ENCODE peak calls at places on chromosomes 11 and 22, in ten cellular contexts. One of them, this sample, is unnamed.

GRCh38 chr22:30182365-30182764 is 64.2 kb downstream of the LIF start:
- DNase-seq in stimulated activated CD8-positive, alpha-beta memory T cell treated with anti-CD3 and anti-CD28 coated beads, Interleukin-12 subunit alpha, Interleukin-12 subunit beta, amount 100 ng/mL, for 1 hour: no peak
- DNase-seq in activated CD4-positive, alpha-beta T cell treated with anti-CD3 and anti-CD28 coated beads for 48 hours: no peak
- DNase-seq in fibroblast of pulmonary artery: no peak
- DNase-seq in fibroblast of lung: peak
- DNase-seq in right cardiac atrium: no peak
- DNase-seq in T-helper 17 cell: no peak
- DNase-seq in SK-MEL-5: no peak
- DNase-seq in T follicular helper cell: no peak
- DNase-seq in GM23248: no peak
- DNase-seq in this sample: no peak

GRCh38 chr11:66328036-66328306 is 8.3 kb downstream of the RIN1 start:
- DNase-seq in stimulated activated CD8-positive, alpha-beta memory T cell treated with anti-CD3 and anti-CD28 coated beads, Interleukin-12 subunit alpha, Interleukin-12 subunit beta, amount 100 ng/mL, for 1 hour: no peak
- DNase-seq in activated CD4-positive, alpha-beta T cell treated with anti-CD3 and anti-CD28 coated beads for 48 hours: peak
- DNase-seq in fibroblast of pulmonary artery: no peak
- DNase-seq in fibroblast of lung: no peak
- DNase-seq in right cardiac atrium: peak
- DNase-seq in T-helper 17 cell: no peak
- DNase-seq in SK-MEL-5: no peak
- DNase-seq in T follicular helper cell: no peak
- DNase-seq in GM23248: peak
- DNase-seq in this sample: no peak

GRCh38 chr11:78595431-78596130 is 20.9 kb upstream of the NARS2 start:
- DNase-seq in stimulated activated CD8-positive, alpha-beta memory T cell treated with anti-CD3 and anti-CD28 coated beads, Interleukin-12 subunit alpha, Interleukin-12 subunit beta, amount 100 ng/mL, for 1 hour: no peak
- DNase-seq in activated CD4-positive, alpha-beta T cell treated with anti-CD3 and anti-CD28 coated beads for 48 hours: no peak
- DNase-seq in fibroblast of pulmonary artery: no peak
- DNase-seq in fibroblast of lung: peak
- DNase-seq in right cardiac atrium: no peak
- DNase-seq in T-helper 17 cell: no peak
- DNase-seq in SK-MEL-5: peak
- DNase-seq in T follicular helper cell: no peak
- DNase-seq in GM23248: peak
- DNase-seq in this sample: no peak

GRCh38 chr11:20127671-20128527 is 32.4 kb downstream of the DBX1 start:
- DNase-seq in stimulated activated CD8-positive, alpha-beta memory T cell treated with anti-CD3 and anti-CD28 coated beads, Interleukin-12 subunit alpha, Interleukin-12 subunit beta, amount 100 ng/mL, for 1 hour: peak
- DNase-seq in activated CD4-positive, alpha-beta T cell treated with anti-CD3 and anti-CD28 coated beads for 48 hours: peak
- DNase-seq in fibroblast of pulmonary artery: peak
- DNase-seq in fibroblast of lung: peak
- DNase-seq in right cardiac atrium: peak
- DNase-seq in T-helper 17 cell: peak
- DNase-seq in SK-MEL-5: peak
- DNase-seq in T follicular helper cell: peak
- DNase-seq in GM23248: peak
- DNase-seq in this sample: peak

GRCh38 chr11:14506532-14506931 is 6.9 kb upstream of the COPB1 start:
- DNase-seq in stimulated activated CD8-positive, alpha-beta memory T cell treated with anti-CD3 and anti-CD28 coated beads, Interleukin-12 subunit alpha, Interleukin-12 subunit beta, amount 100 ng/mL, for 1 hour: no peak
- DNase-seq in activated CD4-positive, alpha-beta T cell treated with anti-CD3 and anti-CD28 coated beads for 48 hours: no peak
- DNase-seq in fibroblast of pulmonary artery: peak
- DNase-seq in fibroblast of lung: peak
- DNase-seq in right cardiac atrium: no peak
- DNase-seq in T-helper 17 cell: no peak
- DNase-seq in SK-MEL-5: no peak
- DNase-seq in T follicular helper cell: no peak
- DNase-seq in GM23248: peak
- DNase-seq in this sample: no peak

GRCh38 chr11:76655466-76656086 is 15.0 kb downstream of the LRRC32 start:
- DNase-seq in stimulated activated CD8-positive, alpha-beta memory T cell treated with anti-CD3 and anti-CD28 coated beads, Interleukin-12 subunit alpha, Interleukin-12 subunit beta, amount 100 ng/mL, for 1 hour: no peak
- DNase-seq in activated CD4-positive, alpha-beta T cell treated with anti-CD3 and anti-CD28 coated beads for 48 hours: no peak
- DNase-seq in fibroblast of pulmonary artery: no peak
- DNase-seq in fibroblast of lung: no peak
- DNase-seq in right cardiac atrium: no peak
- DNase-seq in T-helper 17 cell: no peak
- DNase-seq in SK-MEL-5: no peak
- DNase-seq in T follicular helper cell: no peak
- DNase-seq in GM23248: no peak
- DNase-seq in this sample: no peak

GRCh38 chr11:844693-845644 is 2.3 kb downstream of the TSPAN4 start:
- DNase-seq in stimulated activated CD8-positive, alpha-beta memory T cell treated with anti-CD3 and anti-CD28 coated beads, Interleukin-12 subunit alpha, Interleukin-12 subunit beta, amount 100 ng/mL, for 1 hour: no peak
- DNase-seq in activated CD4-positive, alpha-beta T cell treated with anti-CD3 and anti-CD28 coated beads for 48 hours: no peak
- DNase-seq in fibroblast of pulmonary artery: peak
- DNase-seq in fibroblast of lung: peak
- DNase-seq in right cardiac atrium: peak
- DNase-seq in T-helper 17 cell: no peak
- DNase-seq in SK-MEL-5: peak
- DNase-seq in T follicular helper cell: no peak
- DNase-seq in GM23248: peak
- DNase-seq in this sample: no peak

GRCh38 chr11:70176940-70177689 is 26.0 kb upstream of the FADD start:
- DNase-seq in stimulated activated CD8-positive, alpha-beta memory T cell treated with anti-CD3 and anti-CD28 coated beads, Interleukin-12 subunit alpha, Interleukin-12 subunit beta, amount 100 ng/mL, for 1 hour: peak
- DNase-seq in activated CD4-positive, alpha-beta T cell treated with anti-CD3 and anti-CD28 coated beads for 48 hours: peak
- DNase-seq in fibroblast of pulmonary artery: no peak
- DNase-seq in fibroblast of lung: no peak
- DNase-seq in right cardiac atrium: peak
- DNase-seq in T-helper 17 cell: peak
- DNase-seq in SK-MEL-5: peak
- DNase-seq in T follicular helper cell: peak
- DNase-seq in GM23248: peak
- DNase-seq in this sample: no peak

GRCh38 chr11:15346907-15347306 is 232.2 kb downstream of the INSC start:
- DNase-seq in stimulated activated CD8-positive, alpha-beta memory T cell treated with anti-CD3 and anti-CD28 coated beads, Interleukin-12 subunit alpha, Interleukin-12 subunit beta, amount 100 ng/mL, for 1 hour: no peak
- DNase-seq in activated CD4-positive, alpha-beta T cell treated with anti-CD3 and anti-CD28 coated beads for 48 hours: no peak
- DNase-seq in fibroblast of pulmonary artery: no peak
- DNase-seq in fibroblast of lung: no peak
- DNase-seq in right cardiac atrium: no peak
- DNase-seq in T-helper 17 cell: no peak
- DNase-seq in SK-MEL-5: no peak
- DNase-seq in T follicular helper cell: no peak
- DNase-seq in GM23248: no peak
- DNase-seq in this sample: no peak